ENCODE peak calls at places on chromosomes 3 and 15, in seven cellular contexts. One of them, this sample, is unnamed.

GRCh38 chr3:136792931-136793330 is 26.0 kb upstream of the SLC35G2 start:
- DNase-seq in PC-3: no peak
- DNase-seq in GM12878: no peak
- DNase-seq in HCT116: no peak
- DNase-seq in Karpas-422: no peak
- DNase-seq in neural progenitor cell: no peak
- DNase-seq in A549: no peak
- DNase-seq in this sample: no peak

GRCh38 chr3:162704238-162704637 is 1207.6 kb downstream of the OTOL1 start:
- DNase-seq in HCT116: no peak
- DNase-seq in A549: no peak
- DNase-seq in GM12878: no peak
- DNase-seq in PC-3: no peak
- DNase-seq in Karpas-422: no peak
- DNase-seq in neural progenitor cell: no peak
- DNase-seq in this sample: no peak

GRCh38 chr3:42443819-42444436 is 33.5 kb upstream of the LYZL4 start:
- DNase-seq in PC-3: peak
- DNase-seq in Karpas-422: peak
- DNase-seq in GM12878: peak
- DNase-seq in A549: peak
- DNase-seq in neural progenitor cell: peak
- DNase-seq in HCT116: peak
- DNase-seq in this sample: peak

GRCh38 chr15:77819271-77819806 is 186.6 kb upstream of the LINGO1 start:
- DNase-seq in A549: no peak
- DNase-seq in GM12878: no peak
- DNase-seq in Karpas-422: no peak
- DNase-seq in HCT116: no peak
- DNase-seq in PC-3: no peak
- DNase-seq in neural progenitor cell: peak
- DNase-seq in this sample: peak

GRCh38 chr3:196016485-196016884 is 65.4 kb downstream of the TFRC start:
- DNase-seq in neural progenitor cell: no peak
- DNase-seq in PC-3: peak
- DNase-seq in HCT116: no peak
- DNase-seq in GM12878: no peak
- DNase-seq in Karpas-422: no peak
- DNase-seq in A549: no peak
- DNase-seq in this sample: peak

GRCh38 chr15:43516801-43517353 is 531 bp upstream of the MAP1A start:
- DNase-seq in PC-3: no peak
- DNase-seq in HCT116: no peak
- DNase-seq in neural progenitor cell: no peak
- DNase-seq in GM12878: no peak
- DNase-seq in A549: no peak
- DNase-seq in Karpas-422: peak
- DNase-seq in this sample: no peak

GRCh38 chr15:31300981-31301686 is 25.5 kb upstream of the KLF13 start:
- DNase-seq in GM12878: no peak
- DNase-seq in PC-3: no peak
- DNase-seq in neural progenitor cell: no peak
- DNase-seq in A549: no peak
- DNase-seq in Karpas-422: no peak
- DNase-seq in HCT116: no peak
- DNase-seq in this sample: no peak

GRCh38 chr3:138369151-138369900 is 20.9 kb downstream of the MRAS start:
- DNase-seq in A549: no peak
- DNase-seq in PC-3: no peak
- DNase-seq in GM12878: no peak
- DNase-seq in neural progenitor cell: no peak
- DNase-seq in HCT116: no peak
- DNase-seq in Karpas-422: no peak
- DNase-seq in this sample: no peak

GRCh38 chr15:65791335-65792129 is 561 bp downstream of the DENND4A start:
- DNase-seq in PC-3: peak
- DNase-seq in GM12878: no peak
- DNase-seq in HCT116: no peak
- DNase-seq in neural progenitor cell: peak
- DNase-seq in A549: peak
- DNase-seq in Karpas-422: peak
- DNase-seq in this sample: no peak

GRCh38 chr3:174051191-174051590 is 653.6 kb downstream of the NLGN1 start:
- DNase-seq in GM12878: no peak
- DNase-seq in HCT116: no peak
- DNase-seq in PC-3: no peak
- DNase-seq in neural progenitor cell: no peak
- DNase-seq in Karpas-422: no peak
- DNase-seq in A549: no peak
- DNase-seq in this sample: no peak

GRCh38 chr15:39874890-39875549 is 45.0 kb downstream of the GPR176 start:
- DNase-seq in neural progenitor cell: peak
- DNase-seq in Karpas-422: peak
- DNase-seq in GM12878: no peak
- DNase-seq in HCT116: peak
- DNase-seq in A549: peak
- DNase-seq in PC-3: peak
- DNase-seq in this sample: peak

GRCh38 chr3:120853416-120853815 is 54.6 kb upstream of the STXBP5L start:
- DNase-seq in HCT116: no peak
- DNase-seq in GM12878: no peak
- DNase-seq in neural progenitor cell: no peak
- DNase-seq in Karpas-422: no peak
- DNase-seq in PC-3: no peak
- DNase-seq in A549: no peak
- DNase-seq in this sample: no peak

GRCh38 chr3:150612494-150612893 is 9.4 kb downstream of the SELENOT start:
- DNase-seq in neural progenitor cell: no peak
- DNase-seq in A549: no peak
- DNase-seq in Karpas-422: no peak
- DNase-seq in GM12878: no peak
- DNase-seq in PC-3: no peak
- DNase-seq in HCT116: no peak
- DNase-seq in this sample: no peak

GRCh38 chr15:67030036-67030762 is 35.2 kb upstream of the SMAD3 start:
- DNase-seq in HCT116: no peak
- DNase-seq in GM12878: no peak
- DNase-seq in Karpas-422: no peak
- DNase-seq in PC-3: no peak
- DNase-seq in neural progenitor cell: peak
- DNase-seq in A549: no peak
- DNase-seq in this sample: no peak

GRCh38 chr3:156576887-156577427 is 22.0 kb upstream of the SSR3 start:
- DNase-seq in Karpas-422: no peak
- DNase-seq in GM12878: no peak
- DNase-seq in neural progenitor cell: no peak
- DNase-seq in HCT116: no peak
- DNase-seq in PC-3: no peak
- DNase-seq in A549: peak
- DNase-seq in this sample: no peak

GRCh38 chr3:112357888-112358287 is 24.9 kb downstream of the CD200 start:
- DNase-seq in neural progenitor cell: no peak
- DNase-seq in A549: no peak
- DNase-seq in HCT116: no peak
- DNase-seq in Karpas-422: no peak
- DNase-seq in PC-3: no peak
- DNase-seq in GM12878: no peak
- DNase-seq in this sample: no peak

GRCh38 chr3:32045091-32045964 is 61.1 kb upstream of the GPD1L start:
- DNase-seq in HCT116: peak
- DNase-seq in PC-3: peak
- DNase-seq in A549: peak
- DNase-seq in GM12878: no peak
- DNase-seq in Karpas-422: no peak
- DNase-seq in neural progenitor cell: peak
- DNase-seq in this sample: peak

GRCh38 chr3:172042136-172042535 is 2.8 kb downstream of the FNDC3B start:
- DNase-seq in Karpas-422: no peak
- DNase-seq in HCT116: no peak
- DNase-seq in GM12878: no peak
- DNase-seq in A549: no peak
- DNase-seq in PC-3: no peak
- DNase-seq in neural progenitor cell: no peak
- DNase-seq in this sample: peak

GRCh38 chr15:55003900-55004879 is 192.6 kb downstream of the RSL24D1 start:
- DNase-seq in HCT116: no peak
- DNase-seq in GM12878: no peak
- DNase-seq in A549: peak
- DNase-seq in Karpas-422: no peak
- DNase-seq in neural progenitor cell: no peak
- DNase-seq in PC-3: no peak
- DNase-seq in this sample: no peak

GRCh38 chr15:27827336-27827735 is 271.8 kb downstream of the OCA2 start:
- DNase-seq in PC-3: no peak
- DNase-seq in Karpas-422: no peak
- DNase-seq in neural progenitor cell: no peak
- DNase-seq in HCT116: no peak
- DNase-seq in GM12878: no peak
- DNase-seq in A549: no peak
- DNase-seq in this sample: no peak
- H3K4me2 ChIP-seq in PC-3: no peak
- H3K4me2 ChIP-seq in Karpas-422: no peak
- H3K4me2 ChIP-seq in neural progenitor cell: no peak
- H3K4me2 ChIP-seq in HCT116: no peak
- H3K4me2 ChIP-seq in GM12878: no peak
- H3K4me2 ChIP-seq in A549: no peak
- H3K4me2 ChIP-seq in this sample: no peak

GRCh38 chr3:147396709-147397046 is 9.7 kb downstream of the ZIC4 start:
- DNase-seq in GM12878: no peak
- DNase-seq in PC-3: no peak
- DNase-seq in Karpas-422: no peak
- DNase-seq in A549: no peak
- DNase-seq in neural progenitor cell: no peak
- DNase-seq in HCT116: no peak
- DNase-seq in this sample: no peak
- H3K27ac ChIP-seq in GM12878: no peak
- H3K27ac ChIP-seq in PC-3: no peak
- H3K27ac ChIP-seq in Karpas-422: no peak
- H3K27ac ChIP-seq in A549: no peak
- H3K27ac ChIP-seq in neural progenitor cell: no peak
- H3K27ac ChIP-seq in HCT116: no peak
- H3K27ac ChIP-seq in this sample: no peak

DNA sequence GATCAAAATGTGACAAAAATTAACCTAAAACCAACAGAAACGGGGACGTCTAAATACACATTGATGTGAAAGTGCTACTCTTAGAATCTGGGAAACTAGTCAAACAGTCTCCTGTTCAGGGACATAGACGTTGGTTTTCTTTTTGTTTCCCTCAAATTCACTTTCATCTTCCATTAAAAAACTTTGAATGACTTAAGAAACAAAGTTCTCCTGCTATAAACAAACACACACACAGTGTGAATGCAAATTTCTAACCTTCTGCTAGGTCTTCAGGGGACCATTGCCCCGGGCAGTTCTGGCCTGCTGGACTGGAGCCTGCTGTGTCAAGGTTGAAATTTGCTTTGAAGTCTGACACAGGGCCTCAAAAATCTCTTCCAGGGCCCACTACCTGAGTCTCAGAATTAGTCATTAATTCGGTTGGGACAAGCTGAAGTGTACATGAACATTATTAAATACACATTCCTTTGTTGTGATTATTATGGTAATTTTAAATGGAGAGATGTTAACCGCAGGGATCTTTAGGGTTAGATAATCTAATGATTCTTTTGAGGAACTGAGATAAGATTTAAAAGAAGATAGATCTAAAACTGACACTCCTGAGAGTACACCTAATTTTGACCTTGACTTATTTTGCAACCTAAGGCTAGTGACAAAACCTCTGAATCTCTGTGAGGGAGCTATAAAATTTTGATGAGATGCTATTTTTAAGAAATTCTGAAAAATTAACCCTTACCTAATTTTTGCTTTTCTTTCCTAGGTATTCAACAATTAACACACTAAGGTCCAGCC is 1260.4 kb downstream of the ROBO1 start:
- DNase-seq in HCT116: no peak
- DNase-seq in PC-3: peak
- DNase-seq in Karpas-422: no peak
- DNase-seq in GM12878: no peak
- DNase-seq in A549: no peak
- DNase-seq in neural progenitor cell: no peak
- DNase-seq in this sample: peak
- H3K4me2 ChIP-seq in HCT116: no peak
- H3K4me2 ChIP-seq in PC-3: peak
- H3K4me2 ChIP-seq in Karpas-422: no peak
- H3K4me2 ChIP-seq in GM12878: no peak
- H3K4me2 ChIP-seq in A549: peak
- H3K4me2 ChIP-seq in neural progenitor cell: no peak
- H3K4me2 ChIP-seq in this sample: peak

DNA sequence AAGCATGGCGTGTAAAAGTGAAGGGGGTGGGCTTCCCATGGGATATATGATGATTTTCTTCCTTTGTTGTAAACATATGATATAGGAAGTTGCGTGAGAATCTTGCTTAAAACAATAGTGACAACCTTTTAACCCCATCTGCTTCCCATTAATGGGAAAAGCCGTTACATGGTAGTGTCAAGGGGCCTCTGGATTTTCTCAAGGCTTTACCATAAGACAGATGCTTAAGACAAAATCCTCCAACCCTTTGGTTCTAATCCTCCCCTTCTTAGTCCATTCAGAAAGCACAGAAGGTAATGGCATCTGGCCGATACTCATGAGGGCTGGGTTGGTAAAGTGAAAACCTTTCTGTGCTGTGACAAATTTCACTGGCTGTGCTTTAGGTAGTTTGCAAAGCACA is 25.0 kb downstream of the DPH3 start:
- DNase-seq in HCT116: no peak
- DNase-seq in PC-3: no peak
- DNase-seq in A549: no peak
- DNase-seq in Karpas-422: no peak
- DNase-seq in neural progenitor cell: peak
- DNase-seq in GM12878: no peak
- DNase-seq in this sample: no peak
- H3K27ac ChIP-seq in HCT116: no peak
- H3K27ac ChIP-seq in PC-3: peak
- H3K27ac ChIP-seq in A549: peak
- H3K27ac ChIP-seq in Karpas-422: no peak
- H3K27ac ChIP-seq in neural progenitor cell: no peak
- H3K27ac ChIP-seq in GM12878: no peak
- H3K27ac ChIP-seq in this sample: no peak

This sample was measured in mammary epithelial cell.